ENCODE peak calls at places on chromosomes 16 and 17, in ten cellular contexts. Y is A549, G is PC-3, D is osteoblast, P is pancreas, K is prostate gland, Q is cardiac fibroblast, E is tibial artery, B is coronary artery, A is body of pancreas. T is an unnamed sample.

GRCh38 chr17:8060274-8060673 is 21.4 kb downstream of the ALOX15B start:
- DNase-seq in B (no peak), G (peak), Y (peak), E (no peak), P (no peak), A (peak), Q (peak), K (peak), D (peak), T (peak)

GRCh38 chr17:29078183-29079045 is 35.5 kb downstream of the PIPOX start:
- DNase-seq in E (no peak), P (no peak), D (peak), Y (no peak), B (no peak), A (no peak), Q (peak), G (peak), K (no peak), T (no peak)

GRCh38 chr17:77723071-77723908 is 235.2 kb upstream of the TNRC6C start:
- DNase-seq in E (no peak), A (no peak), G (no peak), D (no peak), B (peak), P (no peak), Q (no peak), Y (no peak), K (no peak), T (no peak)

GRCh38 chr17:29172589-29172988 is 7.6 kb downstream of the MYO18A start:
- DNase-seq in E (no peak), Y (no peak), Q (no peak), D (no peak), K (no peak), P (no peak), A (peak), B (no peak), G (no peak), T (no peak)

GRCh38 chr16:89961920-89962319 is 13.4 kb downstream of the DEF8 start:
- DNase-seq in E (no peak), A (no peak), B (no peak), Y (no peak), Q (no peak), P (no peak), G (no peak), D (peak), K (no peak), T (no peak)

GRCh38 chr16:14486520-14487303 is 143.3 kb downstream of the PARN start:
- DNase-seq in Y (peak), A (peak), G (peak), E (peak), K (peak), B (peak), D (peak), P (peak), Q (peak), T (peak)

GRCh38 chr16:28932339-28933141 is 769 bp downstream of the CD19 start:
- DNase-seq in P (no peak), Y (no peak), A (no peak), G (no peak), Q (no peak), E (no peak), D (peak), B (no peak), K (no peak), T (no peak)

GRCh38 chr16:582614-583331 is 7.1 kb upstream of the RAB40C start:
- DNase-seq in G (no peak), D (peak), P (peak), K (no peak), Q (no peak), B (no peak), Y (no peak), A (peak), E (no peak), T (no peak)

GRCh38 chr17:76382803-76383644 is 1.4 kb upstream of the SPHK1 start:
- DNase-seq in Y (peak), G (peak), P (peak), A (peak), K (peak), E (no peak), B (no peak), Q (peak), D (peak), T (no peak)

GRCh38 chr16:65012357-65012756 is 109.5 kb downstream of the CDH11 start:
- DNase-seq in A (no peak), B (no peak), E (no peak), P (no peak), D (no peak), G (no peak), K (no peak), Y (no peak), Q (peak), T (peak)

GRCh38 chr17:75388476-75389030 is 16.9 kb downstream of the GRB2 start:
- DNase-seq in K (no peak), G (no peak), P (no peak), E (no peak), Y (no peak), D (no peak), A (no peak), B (no peak), Q (no peak), T (no peak)

GRCh38 chr16:55706739-55707487 is 51.1 kb downstream of the SLC6A2 start:
- DNase-seq in D (no peak), A (no peak), G (no peak), Q (no peak), Y (no peak), P (no peak), K (no peak), E (no peak), B (peak), T (no peak)

GRCh38 chr16:63689068-63689467 is 1432.8 kb downstream of the CDH11 start:
- DNase-seq in E (no peak), A (no peak), G (no peak), K (no peak), D (no peak), Q (peak), P (no peak), B (no peak), Y (no peak), T (no peak)

GRCh38 chr17:33014751-33015150 is 23.1 kb downstream of the SPACA3 start:
- DNase-seq in B (peak), G (no peak), Y (peak), D (no peak), A (peak), P (no peak), Q (no peak), E (peak), K (no peak), T (no peak)

GRCh38 chr16:8866884-8867482 is 1.8 kb downstream of the CARHSP1 start:
- DNase-seq in K (no peak), A (no peak), G (no peak), Q (no peak), E (no peak), Y (no peak), B (no peak), D (no peak), P (no peak), T (no peak)

GRCh38 chr17:29778936-29779811 is 150.9 kb downstream of the SSH2 start:
- DNase-seq in P (peak), K (peak), Y (peak), A (peak), B (peak), Q (peak), G (peak), E (peak), D (peak), T (no peak)

DNA sequence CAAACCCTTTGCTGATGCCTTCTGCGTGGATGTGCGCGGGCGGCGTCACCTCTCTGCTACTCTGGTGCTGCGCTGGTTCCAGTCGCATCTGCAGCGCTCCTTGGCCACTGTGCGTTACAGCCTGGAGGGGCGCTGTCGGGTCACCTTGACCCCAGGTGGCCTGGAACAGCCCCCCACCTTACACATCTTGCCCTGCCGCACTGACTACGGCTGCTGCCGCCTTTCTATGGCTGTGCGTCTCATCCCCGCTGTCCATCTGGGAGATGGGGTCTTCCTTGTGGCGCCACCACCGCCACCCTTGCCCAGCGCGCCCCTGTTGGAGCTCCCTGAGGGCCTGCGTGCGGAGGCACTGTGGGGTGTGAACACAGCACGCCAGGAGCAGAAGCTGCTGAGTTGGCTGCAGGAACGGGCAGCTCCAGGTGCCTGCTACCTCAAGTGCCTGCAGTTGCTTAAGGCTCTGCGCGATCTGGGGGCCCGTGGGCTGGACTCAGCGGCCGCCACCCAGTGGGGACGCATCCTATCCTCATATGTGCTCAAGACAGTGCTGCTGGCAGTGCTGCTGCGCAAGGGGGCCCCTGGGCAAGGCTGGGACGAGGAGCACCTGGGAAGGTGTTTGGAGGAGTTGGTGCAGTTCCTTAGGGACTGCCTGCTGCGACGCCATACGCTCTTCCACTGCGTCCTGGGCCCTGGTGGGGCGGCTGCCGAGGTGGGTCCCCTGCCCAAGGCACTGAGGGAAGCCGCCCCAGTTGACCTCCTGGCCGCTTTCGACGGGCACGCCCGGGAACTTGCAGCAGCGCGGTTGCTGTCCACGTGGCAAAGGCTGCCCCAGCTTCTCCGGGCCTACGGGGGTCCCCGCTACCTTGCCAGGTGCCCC is 1.6 kb downstream of the ITPRIPL2 start:
- DNase-seq in B (no peak), A (no peak), E (peak), P (peak), D (no peak), K (no peak), Q (peak), Y (no peak), G (no peak), T (no peak)
- H3K4me3 ChIP-seq in B (peak), A (no peak), E (peak), P (peak), D (peak), K (peak), Q (peak), Y (peak), G (peak), T (peak)

DNA sequence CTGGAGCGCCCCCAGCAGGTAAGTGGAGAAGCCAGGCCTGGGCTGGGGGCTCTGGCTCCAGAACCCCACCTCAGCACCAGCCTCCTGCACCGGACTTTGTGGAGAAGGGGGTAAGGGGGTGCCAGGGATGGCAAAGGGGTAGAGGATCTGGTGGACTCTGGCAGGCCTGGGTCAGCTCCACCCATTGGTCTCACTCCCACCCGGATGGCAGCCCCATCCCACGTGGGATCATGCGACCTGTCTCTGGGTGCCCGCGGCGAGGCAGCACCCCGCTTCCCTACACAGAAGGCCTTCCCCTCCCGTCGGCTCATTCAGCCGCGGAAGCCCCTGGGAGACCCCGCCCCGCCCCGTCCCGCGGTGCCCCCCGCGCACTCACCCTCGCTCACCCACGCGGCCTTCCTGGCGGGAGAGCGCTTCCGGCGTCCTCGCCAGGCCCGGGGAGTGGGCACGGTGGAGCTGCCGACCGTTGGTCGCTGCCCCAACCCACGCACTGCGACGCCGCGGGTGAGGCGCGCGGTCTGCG is 498 bp upstream of the PLEKHG4 start:
- DNase-seq in P (no peak), Q (no peak), E (no peak), B (no peak), A (peak), D (peak), G (no peak), K (no peak), Y (peak), T (no peak)
- TF ChIP-seq CTCF in P (no peak), Q (peak), E (no peak), B (no peak), A (no peak), D (no peak), G (peak), K (no peak), Y (no peak), T (peak)

GRCh38 chr16:52546291-52546941 is 527 bp downstream of the TOX3 start:
- DNase-seq in A (no peak), E (no peak), P (no peak), D (no peak), B (no peak), Y (no peak), G (no peak), Q (no peak), K (no peak), T (no peak)

GRCh38 chr16:52545544-52546262 is 1.2 kb downstream of the TOX3 start:
- DNase-seq in D (no peak), K (no peak), P (no peak), Y (no peak), E (no peak), A (no peak), B (no peak), G (no peak), Q (no peak), T (no peak)

GRCh38 chr16:52543654-52544053 is 3.3 kb downstream of the TOX3 start:
- DNase-seq in E (no peak), G (no peak), Y (no peak), K (no peak), B (no peak), A (no peak), P (no peak), D (no peak), Q (no peak), T (no peak)

GRCh38 chr16:52547001-52547833 is at the start of gene TOX3:
- DNase-seq in Y (no peak), G (no peak), K (no peak), B (no peak), D (no peak), P (peak), E (no peak), Q (no peak), A (peak), T (no peak)

DNA sequence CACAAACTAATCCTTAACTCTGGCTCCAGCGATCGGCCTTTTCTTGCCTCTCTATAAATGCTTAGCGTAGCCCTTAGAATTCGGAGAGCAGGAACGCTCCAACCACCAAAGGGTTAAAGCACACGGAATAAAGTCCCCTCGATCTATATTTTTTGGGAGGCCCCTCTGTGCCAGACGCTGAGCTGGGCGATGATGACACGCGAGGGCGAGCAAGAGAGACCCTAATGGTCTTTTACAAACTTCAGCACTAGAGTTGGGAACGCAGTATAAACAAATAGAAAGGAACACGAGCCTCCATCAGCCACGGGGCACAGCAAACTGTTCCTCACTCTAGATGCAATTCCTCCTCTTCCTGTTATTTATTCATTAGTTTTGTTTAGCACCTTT is 1.8 kb downstream of the TOX3 start:
- DNase-seq in Y (no peak), G (no peak), D (no peak), E (no peak), A (no peak), K (no peak), Q (no peak), P (no peak), B (no peak), T (no peak)
- H3K4me3 ChIP-seq in Y (peak), G (no peak), D (no peak), E (peak), A (peak), K (peak), Q (no peak), P (peak), B (peak), T (no peak)

DNA sequence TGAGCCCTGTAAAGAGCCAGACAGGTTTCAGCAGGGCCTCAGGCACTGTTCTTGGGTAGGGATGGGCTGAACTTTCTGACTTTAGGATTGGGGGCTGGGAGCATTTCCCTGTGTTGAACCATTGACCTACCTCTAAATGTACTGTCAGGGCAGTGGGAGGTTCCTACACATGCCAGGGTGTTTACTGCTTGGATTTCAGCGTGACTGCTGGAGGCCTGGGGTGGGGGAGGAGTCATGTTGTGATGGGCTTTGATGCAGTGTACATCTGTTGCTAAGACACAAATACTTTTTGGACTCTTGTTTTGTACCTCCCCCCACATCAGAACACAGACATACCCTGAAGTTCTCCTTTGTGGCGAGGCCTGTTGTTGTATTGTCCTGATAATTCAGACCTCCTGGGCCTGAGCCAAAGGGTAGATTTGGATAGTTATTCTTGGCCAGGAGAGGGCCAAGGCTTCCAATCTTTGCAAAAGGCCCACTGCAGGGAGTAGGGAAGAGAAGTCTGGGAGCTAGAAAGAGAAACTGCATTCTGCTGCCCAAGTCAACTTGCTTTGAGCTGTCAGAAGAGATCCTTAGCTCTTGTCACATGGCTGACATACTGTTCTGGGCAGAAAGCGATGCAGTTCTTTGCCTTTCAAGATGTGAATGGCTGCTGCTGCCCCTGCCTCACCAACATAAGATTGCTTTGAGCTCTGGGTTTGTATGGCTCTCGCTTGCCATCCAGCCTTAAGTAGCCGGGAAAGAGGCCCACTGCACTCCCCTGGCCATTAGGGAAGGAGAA is 3.7 kb downstream of the NFE2L1 start:
- DNase-seq in G (no peak), Y (no peak), B (no peak), K (peak), D (peak), Q (peak), E (peak), P (no peak), A (peak), T (peak)
- TF ChIP-seq CTCF in G (no peak), Y (no peak), B (no peak), K (peak), D (peak), Q (peak), E (no peak), P (no peak), A (no peak), T (peak)

GRCh38 chr17:80415626-80416042 is 667 bp downstream of the ENDOV start:
- DNase-seq in P (no peak), D (no peak), Q (no peak), G (no peak), E (no peak), B (no peak), K (no peak), Y (no peak), A (no peak), T (no peak)
- H3K4me3 ChIP-seq in P (peak), D (peak), Q (peak), G (peak), E (peak), B (peak), K (peak), Y (peak), A (peak), T (peak)

DNA sequence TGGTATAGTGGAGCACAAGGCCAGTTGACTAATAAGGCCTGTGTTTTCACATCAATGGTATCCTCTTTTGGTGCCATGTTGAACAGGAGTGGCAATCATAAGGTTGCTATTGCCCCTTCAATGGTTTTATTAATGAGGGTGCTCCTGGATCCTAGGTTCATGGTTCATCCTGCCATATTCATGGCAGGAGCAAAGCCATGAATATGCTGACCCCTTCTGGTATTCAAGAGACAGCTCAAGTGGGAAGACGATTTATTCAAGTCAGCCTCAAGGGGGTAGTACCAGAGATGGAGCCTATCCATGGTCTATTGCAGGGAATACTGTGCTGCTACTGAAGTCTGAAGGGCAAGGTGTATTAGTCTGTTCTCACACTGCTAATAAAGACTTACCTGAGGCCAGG is 2.6 kb downstream of the ABCA9 start:
- DNase-seq in K (no peak), E (no peak), G (no peak), P (no peak), B (no peak), A (peak), Y (no peak), Q (no peak), D (peak), T (no peak)
- TF ChIP-seq CTCF in K (no peak), E (no peak), G (peak), P (peak), B (no peak), A (peak), Y (no peak), Q (peak), D (no peak), T (no peak)

GRCh38 chr17:42647778-42648177 is 11.3 kb upstream of the TUBG2 start:
- DNase-seq in D (peak), A (no peak), K (no peak), Q (no peak), B (no peak), P (no peak), E (no peak), G (no peak), Y (no peak), T (no peak)

GRCh38 chr17:42639484-42640474 is 19.3 kb upstream of the TUBG2 start:
- DNase-seq in Y (no peak), G (no peak), A (no peak), K (no peak), Q (no peak), B (no peak), P (no peak), E (no peak), D (peak), T (no peak)

DNA sequence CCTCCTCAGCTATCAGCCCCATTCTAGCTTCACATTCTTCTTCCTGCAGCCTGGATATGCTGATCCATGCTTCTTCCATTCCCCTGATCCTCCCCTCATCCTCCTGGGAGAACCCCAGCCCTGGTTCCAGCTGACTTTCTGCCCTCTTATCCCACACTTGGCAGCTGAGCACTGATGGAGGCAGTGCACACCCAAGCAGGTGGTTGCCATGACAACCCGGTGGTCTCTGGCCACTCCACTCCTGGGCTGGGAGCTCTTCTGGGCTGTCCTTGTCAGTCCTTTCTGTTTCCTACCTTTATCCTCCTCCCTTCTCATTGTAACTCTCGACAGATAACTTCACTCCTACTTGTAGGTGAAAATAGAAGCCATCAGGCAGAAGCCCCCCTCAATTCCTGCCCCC is 16.7 kb upstream of the TUBG2 start:
- DNase-seq in D (peak), G (no peak), E (no peak), Y (no peak), P (no peak), K (no peak), B (no peak), Q (no peak), A (no peak), T (no peak)
- H3K4me3 ChIP-seq in D (no peak), G (no peak), E (no peak), Y (no peak), P (no peak), K (no peak), B (no peak), Q (no peak), A (no peak), T (no peak)